ENCODE peak calls at places on chromosomes 13 and 19, in seven cellular contexts. V is activated CD8-positive, alpha-beta T cell treated with anti-CD3 and anti-CD28 coated beads for 36 hours; J is pancreas; Z is astrocyte of the spinal cord; R is fibroblast of lung; N is brain microvascular endothelial cell; A is HL-60. F is an unnamed sample.
A peak's percentile ranks its signal among the peaks of the same experiment; 100 is the strongest.

GRCh38 chr19:11130824-11131455 is 24.6 kb downstream of the SPC24 start:
- DNase-seq in V (peak; percentile 70), J (peak; percentile 85), Z (peak; percentile 58), R (peak; percentile 41), N (peak; percentile 56), A (peak; percentile 44), F (peak; percentile 92)

GRCh38 chr13:46553521-46553885 is 533 bp downstream of the LRCH1 start:
- DNase-seq in V (peak; percentile 36), J (peak; percentile 25), Z (no peak), R (no peak), N (no peak), A (peak; percentile 18), F (no peak)

GRCh38 chr13:52950436-52950960 is 78.1 kb upstream of the OLFM4 start:
- DNase-seq in V (no peak), J (no peak), Z (no peak), R (no peak), N (no peak), A (no peak), F (no peak)

GRCh38 chr19:6271721-6272410 is 7.9 kb downstream of the MLLT1 start:
- DNase-seq in V (no peak), J (peak; percentile 65), Z (peak; percentile 51), R (peak; percentile 82), N (no peak), A (no peak), F (no peak)

GRCh38 chr13:29908411-29908810 is 58.0 kb upstream of the UBL3 start:
- DNase-seq in V (no peak), J (no peak), Z (peak; percentile 47), R (peak; percentile 73), N (no peak), A (no peak), F (peak; percentile 66)

GRCh38 chr19:1888385-1888784 is 3.1 kb upstream of the ABHD17A start:
- DNase-seq in V (no peak), J (no peak), Z (no peak), R (no peak), N (no peak), A (no peak), F (no peak)

GRCh38 chr13:21338651-21339278 is 120.3 kb downstream of the ZDHHC20 start:
- DNase-seq in V (no peak), J (no peak), Z (no peak), R (no peak), N (no peak), A (no peak), F (no peak)

GRCh38 chr13:112664501-112665203 is 25.2 kb upstream of the ATP11A start:
- DNase-seq in V (no peak), J (no peak), Z (no peak), R (no peak), N (peak; percentile 16), A (no peak), F (no peak)

GRCh38 chr19:23991170-23991569 is 76.5 kb downstream of the ZNF726 start:
- DNase-seq in V (peak; percentile 30), J (peak; percentile 16), Z (no peak), R (peak; percentile 47), N (peak; percentile 8), A (no peak), F (no peak)

GRCh38 chr13:27263438-27263837 is 7.2 kb upstream of the RASL11A start:
- DNase-seq in V (no peak), J (no peak), Z (no peak), R (no peak), N (no peak), A (no peak), F (no peak)

GRCh38 chr19:1884719-1885334 is 469 bp downstream of the ABHD17A start:
- DNase-seq in V (no peak), J (peak; percentile 33), Z (no peak), R (no peak), N (no peak), A (no peak), F (no peak)

GRCh38 chr13:63010072-63010658 is 1594.5 kb upstream of the PCDH20 start:
- DNase-seq in V (no peak), J (no peak), Z (no peak), R (no peak), N (no peak), A (no peak), F (no peak)

GRCh38 chr19:5103061-5103701 is 134.3 kb downstream of the KDM4B start:
- DNase-seq in V (no peak), J (peak; percentile 93), Z (peak; percentile 75), R (peak; percentile 70), N (no peak), A (no peak), F (no peak)

GRCh38 chr13:40024578-40024952 is 369.1 kb downstream of the COG6 start:
- DNase-seq in V (no peak), J (no peak), Z (no peak), R (no peak), N (no peak), A (no peak), F (no peak)

GRCh38 chr19:49772850-49773432 is 6.1 kb downstream of the AP2A1 start:
- DNase-seq in V (no peak), J (no peak), Z (no peak), R (no peak), N (no peak), A (no peak), F (no peak)

GRCh38 chr19:35908010-35908441 is at the start of gene TYROBP:
- DNase-seq in V (no peak), J (no peak), Z (no peak), R (no peak), N (no peak), A (no peak), F (no peak)

GRCh38 chr19:55080121-55080914 is 4.6 kb downstream of the EPS8L1 start:
- DNase-seq in V (peak; percentile 89), J (peak; percentile 74), Z (peak; percentile 51), R (peak; percentile 47), N (peak; percentile 51), A (peak; percentile 86), F (peak; percentile 89)

GRCh38 chr13:46121033-46121432 is 16.2 kb upstream of the CPB2 start:
- DNase-seq in V (no peak), J (no peak), Z (no peak), R (no peak), N (no peak), A (no peak), F (no peak)

GRCh38 chr13:39415403-39415802 is 187.6 kb downstream of the LHFPL6 start:
- DNase-seq in V (peak; percentile 20), J (peak; percentile 16), Z (peak; percentile 51), R (peak; percentile 47), N (no peak), A (no peak), F (no peak)

GRCh38 chr13:36769126-36769525 is 49.9 kb upstream of the RFXAP start:
- DNase-seq in V (no peak), J (no peak), Z (no peak), R (no peak), N (no peak), A (peak; percentile 2), F (no peak)

GRCh38 chr19:3342246-3342645 is 24.1 kb upstream of the NFIC start:
- DNase-seq in V (no peak), J (no peak), Z (no peak), R (no peak), N (no peak), A (no peak), F (no peak)

GRCh38 chr13:110470272-110471009 is 91.1 kb downstream of the RAB20 start:
- DNase-seq in V (no peak), J (no peak), Z (no peak), R (no peak), N (no peak), A (no peak), F (no peak)

GRCh38 chr13:27463500-27463899 is 13.1 kb upstream of the MTIF3 start:
- DNase-seq in V (no peak), J (no peak), Z (no peak), R (no peak), N (no peak), A (no peak), F (no peak)

GRCh38 chr19:38850231-38850975 is 617 bp upstream of the HNRNPL start:
- DNase-seq in V (peak; percentile 100), J (peak; percentile 100), Z (peak; percentile 100), R (peak; percentile 100), N (peak; percentile 100), A (peak; percentile 100), F (peak; percentile 100)
- TF ChIP-seq CTCF in V (no peak), J (no peak), Z (peak; percentile 7), R (no peak), N (peak; percentile 14), A (no peak), F (peak; percentile 10)

GRCh38 chr19:32677657-32678056 is 2.0 kb downstream of the RGS9BP start:
- DNase-seq in V (no peak), J (no peak), Z (no peak), R (no peak), N (no peak), A (no peak), F (no peak)
- TF ChIP-seq CTCF in V (no peak), J (no peak), Z (no peak), R (no peak), N (peak; percentile 11), A (no peak), F (no peak)

GRCh38 chr13:28679628-28680027 is 20.7 kb downstream of the POMP start:
- DNase-seq in V (no peak), J (no peak), Z (peak; percentile 30), R (peak; percentile 14), N (no peak), A (no peak), F (no peak)

GRCh38 chr13:28684257-28684656 is 25.3 kb downstream of the POMP start:
- DNase-seq in V (no peak), J (no peak), Z (no peak), R (no peak), N (no peak), A (no peak), F (no peak)

GRCh38 chr13:28680541-28680940 is 21.6 kb downstream of the POMP start:
- DNase-seq in V (no peak), J (no peak), Z (no peak), R (no peak), N (no peak), A (no peak), F (no peak)

GRCh38 chr13:28678809-28679208 is 19.9 kb downstream of the POMP start:
- DNase-seq in V (no peak), J (no peak), Z (no peak), R (no peak), N (no peak), A (no peak), F (no peak)
- TF ChIP-seq CTCF in V (no peak), J (no peak), Z (peak; percentile 24), R (peak; percentile 18), N (peak; percentile 25), A (no peak), F (no peak)

DNA sequence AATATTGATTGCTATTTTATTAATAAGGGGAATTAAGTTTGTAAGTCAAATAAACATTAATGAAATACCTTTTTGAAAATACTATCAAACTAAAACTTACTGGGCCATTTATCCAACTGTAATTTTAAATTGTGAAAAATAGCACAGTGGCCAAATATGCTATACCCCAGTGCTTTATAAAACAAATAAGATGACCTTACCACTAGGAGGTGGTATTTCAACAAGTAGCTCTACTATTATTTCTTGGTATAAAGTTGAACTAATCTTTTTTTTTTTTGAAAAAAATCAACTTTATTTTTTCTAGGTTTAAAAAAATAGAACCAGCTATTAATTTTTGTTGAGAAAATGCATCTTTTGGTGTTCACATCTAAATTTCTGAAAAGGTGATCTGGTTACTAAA is 14.7 kb downstream of the LACC1 start:
- DNase-seq in V (no peak), J (no peak), Z (no peak), R (no peak), N (no peak), A (no peak), F (no peak)
- TF ChIP-seq CTCF in V (no peak), J (no peak), Z (peak; percentile 32), R (no peak), N (peak; percentile 14), A (no peak), F (peak; percentile 29)

GRCh38 chr19:17543991-17544390 is 11.5 kb upstream of the COLGALT1 start:
- DNase-seq in V (no peak), J (no peak), Z (no peak), R (no peak), N (no peak), A (no peak), F (no peak)
- TF ChIP-seq CTCF in V (no peak), J (no peak), Z (no peak), R (no peak), N (no peak), A (no peak), F (no peak)

F was measured in osteocyte.